ENCODE peak calls at places on chromosomes 5 and 9, in four cellular contexts. S is endodermal cell, B is sigmoid colon, J is A549. P is an unnamed sample.

GRCh38 chr9:93900971-93901861 is 53.9 kb downstream of the BARX1 start:
- DNase-seq in J (no peak), B (peak), S (peak), P (no peak)

GRCh38 chr5:149578896-149579295 is 2.4 kb upstream of the ARHGEF37 start:
- DNase-seq in J (no peak), S (no peak), B (no peak), P (no peak)

GRCh38 chr9:5315187-5315923 is 10.8 kb upstream of the RLN2 start:
- DNase-seq in B (no peak), S (no peak), J (no peak), P (no peak)

GRCh38 chr5:159156839-159157238 is 52.5 kb downstream of the RNF145 start:
- DNase-seq in S (peak), J (peak), B (no peak), P (peak)

GRCh38 chr9:9412241-9412640 is 1200.6 kb downstream of the PTPRD start:
- DNase-seq in S (no peak), B (no peak), J (no peak), P (no peak)

GRCh38 chr9:96500696-96501660 is 51.0 kb downstream of the HABP4 start:
- DNase-seq in S (no peak), B (no peak), J (no peak), P (no peak)

GRCh38 chr5:11602298-11602697 is 301.9 kb downstream of the CTNND2 start:
- DNase-seq in J (peak), B (no peak), S (no peak), P (no peak)

GRCh38 chr5:98638701-98639100 is 134.8 kb upstream of the RGMB start:
- DNase-seq in J (no peak), B (no peak), S (no peak), P (peak)

GRCh38 chr9:37753489-37754190 is at the start of gene TRMT10B:
- DNase-seq in J (peak), B (peak), S (peak), P (peak)

GRCh38 chr5:24539625-24540024 is 105.2 kb downstream of the CDH10 start:
- DNase-seq in S (no peak), J (no peak), B (no peak), P (no peak)

GRCh38 chr5:24538345-24538744 is 106.4 kb downstream of the CDH10 start:
- DNase-seq in B (no peak), J (no peak), S (no peak), P (no peak)

GRCh38 chr5:24530907-24531306 is 113.9 kb downstream of the CDH10 start:
- DNase-seq in J (no peak), B (no peak), S (no peak), P (no peak)

DNA sequence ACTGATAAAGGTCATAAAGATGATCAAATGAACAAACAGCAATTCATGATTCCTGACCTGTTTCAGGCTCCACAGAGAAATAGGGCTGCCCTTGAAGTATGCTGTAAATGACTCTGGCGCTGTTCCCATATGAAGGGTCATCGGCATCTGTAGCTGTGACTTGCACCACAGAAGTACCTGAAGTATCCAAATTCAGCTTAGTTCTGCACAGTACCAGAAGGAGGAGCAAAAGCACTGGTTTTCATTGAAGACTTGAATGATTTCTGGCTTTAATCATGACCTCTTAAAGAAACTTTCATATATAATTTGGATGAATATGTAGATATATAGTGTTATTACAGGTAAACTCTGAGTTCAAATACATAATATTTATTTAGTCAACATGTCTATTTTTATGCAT is 109.1 kb downstream of the CDH10 start:
- DNase-seq in B (no peak), J (no peak), S (no peak), P (no peak)
- TF ChIP-seq CTCF in B (no peak), J (no peak), S (peak), P (no peak)

GRCh38 chr5:177355868-177356168 is 1.9 kb upstream of the RGS14 start:
- DNase-seq in J (no peak), S (no peak), B (no peak), P (no peak)

GRCh38 chr5:177358333-177358939 is 712 bp downstream of the RGS14 start:
- DNase-seq in S (no peak), J (no peak), B (no peak), P (no peak)

GRCh38 chr5:177356756-177357458 is 817 bp upstream of the RGS14 start:
- DNase-seq in J (no peak), S (no peak), B (no peak), P (no peak)

GRCh38 chr5:177359451-177359851 is 1.7 kb downstream of the RGS14 start:
- DNase-seq in B (no peak), S (no peak), J (no peak), P (no peak)

GRCh38 chr5:177357459-177358332 is at the start of gene RGS14:
- DNase-seq in B (no peak), J (no peak), S (no peak), P (no peak)
- TF ChIP-seq CTCF in B (no peak), J (no peak), S (no peak), P (no peak)

DNA sequence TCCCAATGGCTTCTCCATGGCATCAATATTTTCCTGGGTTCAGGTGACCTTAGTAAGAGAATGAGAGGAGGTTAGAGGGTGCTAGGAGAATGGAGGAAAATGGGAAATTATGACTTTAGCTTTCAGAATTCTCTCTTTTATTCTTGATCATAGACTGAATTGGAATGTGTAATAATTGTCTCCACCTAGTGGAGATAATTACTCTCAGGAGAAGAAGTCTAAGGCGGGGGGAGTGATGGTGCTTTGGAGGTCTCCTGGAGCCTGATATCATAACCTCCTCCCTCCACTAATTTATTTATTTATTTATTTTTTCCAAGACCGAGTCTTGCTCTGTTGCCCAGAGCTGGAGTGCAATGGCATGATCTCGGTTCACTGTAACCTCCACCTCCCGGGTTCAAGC is 221.3 kb downstream of the GRIA1 start:
- DNase-seq in B (no peak), J (no peak), S (no peak), P (no peak)
- TF ChIP-seq CTCF in B (no peak), J (no peak), S (peak), P (peak)

GRCh38 chr5:124907098-124907644 is 160.7 kb upstream of the ZNF608 start:
- DNase-seq in B (no peak), J (no peak), S (no peak), P (no peak)

GRCh38 chr5:124905756-124906155 is 159.3 kb upstream of the ZNF608 start:
- DNase-seq in S (no peak), J (no peak), B (no peak), P (no peak)

GRCh38 chr5:124905256-124905655 is 158.8 kb upstream of the ZNF608 start:
- DNase-seq in B (no peak), S (no peak), J (no peak), P (no peak)

GRCh38 chr5:124908603-124909451 is 162.4 kb upstream of the ZNF608 start:
- DNase-seq in B (no peak), J (no peak), S (no peak), P (no peak)

DNA sequence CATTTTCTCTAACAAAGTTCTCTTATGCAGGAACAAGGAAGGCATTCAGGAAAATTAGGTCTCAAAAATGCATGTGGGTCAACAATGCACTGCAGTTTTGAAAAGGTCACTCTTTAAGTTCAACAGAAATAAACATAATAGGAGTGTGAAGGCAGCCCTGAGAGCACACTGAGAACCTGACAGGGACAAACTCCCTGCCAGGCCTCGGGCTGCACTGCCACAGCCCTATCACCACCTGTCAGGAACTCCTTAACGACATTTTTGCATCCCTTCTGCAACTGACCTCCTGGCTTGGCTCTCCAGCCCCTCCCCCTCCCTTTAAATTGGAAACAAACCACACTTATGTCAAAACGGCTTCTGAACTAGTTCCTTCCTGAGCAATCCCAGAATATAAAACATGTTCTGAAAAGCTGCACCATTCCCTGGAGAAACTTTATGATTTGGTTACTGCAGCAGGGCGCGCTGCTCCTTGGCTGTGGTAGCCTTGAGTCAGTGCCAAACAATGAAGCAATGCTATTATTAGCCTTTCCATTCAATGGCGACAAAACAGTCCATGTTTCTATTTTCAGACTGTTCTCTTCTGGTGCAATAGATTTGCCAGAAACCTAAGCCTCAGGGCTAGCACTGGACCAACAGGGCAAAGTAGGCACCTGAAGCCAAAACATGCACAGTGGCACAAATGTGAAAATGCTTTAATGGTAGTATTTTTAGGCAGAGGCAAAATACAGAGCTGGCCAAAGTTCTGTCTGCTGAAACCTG is 160.1 kb upstream of the ZNF608 start:
- DNase-seq in S (peak), J (no peak), B (peak), P (peak)
- TF ChIP-seq CTCF in S (no peak), J (no peak), B (no peak), P (peak)

GRCh38 chr5:140737486-140737885 is 37.2 kb downstream of the ZMAT2 start:
- DNase-seq in J (no peak), S (no peak), B (no peak), P (no peak)

GRCh38 chr5:140734354-140734753 is 34.1 kb downstream of the ZMAT2 start:
- DNase-seq in S (no peak), B (no peak), J (no peak), P (no peak)
- TF ChIP-seq CTCF in S (peak), B (peak), J (peak), P (peak)

GRCh38 chr5:141094481-141095262 is at the start of gene PCDHB2:
- DNase-seq in J (peak), S (peak), B (no peak), P (peak)

GRCh38 chr5:141101059-141101458 is 786 bp downstream of the PCDHB3 start:
- DNase-seq in S (no peak), B (no peak), J (no peak), P (no peak)

GRCh38 chr5:141105350-141105749 is 5.1 kb downstream of the PCDHB3 start:
- DNase-seq in S (no peak), B (no peak), J (no peak), P (no peak)

GRCh38 chr5:141095263-141095641 is 837 bp downstream of the PCDHB2 start:
- DNase-seq in B (no peak), J (no peak), S (peak), P (no peak)

GRCh38 chr5:141100243-141100805 is at the start of gene PCDHB3:
- DNase-seq in J (no peak), B (no peak), S (peak), P (no peak)
- TF ChIP-seq CTCF in J (no peak), B (no peak), S (peak), P (no peak)

DNA sequence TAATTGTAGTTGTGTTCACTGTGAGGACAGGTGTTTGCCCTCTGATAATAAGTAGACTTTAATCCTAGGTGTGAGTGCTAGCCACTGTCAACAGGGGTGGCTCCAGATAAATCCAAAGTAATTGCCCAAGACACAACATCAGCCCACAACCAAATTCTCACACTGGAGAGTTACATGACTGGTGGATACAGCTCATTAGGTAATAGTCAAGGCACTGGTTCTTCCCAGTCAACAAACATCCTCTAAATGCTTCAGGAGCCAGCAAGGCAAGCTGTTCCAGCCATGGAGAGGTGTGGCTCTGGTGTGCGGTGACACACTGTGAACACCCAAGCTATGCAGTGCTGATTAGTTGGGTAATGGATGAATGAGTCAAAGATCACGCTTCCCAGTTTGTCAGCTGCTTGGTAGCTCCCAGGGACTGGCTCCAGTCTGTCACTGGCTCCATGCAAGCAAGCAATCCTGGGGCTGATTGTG is 62.9 kb downstream of the UGCG start:
- DNase-seq in J (peak), S (no peak), B (no peak), P (peak)
- TF ChIP-seq CTCF in J (no peak), S (no peak), B (no peak), P (no peak)

GRCh38 chr5:107651326-107651725 is 19.4 kb downstream of the EFNA5 start:
- DNase-seq in S (peak), B (no peak), J (no peak), P (no peak)
- TF ChIP-seq CTCF in S (no peak), B (no peak), J (no peak), P (no peak)